ENCODE peak calls at places on chromosomes 11 and 22, in nine cellular contexts. Z is A549, A is left ventricle myocardium inferior, I is fibroblast of the aortic adventitia, K is fibroblast of lung, G is choroid plexus epithelial cell, F is endothelial cell, N is neural crest cell, W is RWPE1. D is an unnamed sample.
A peak's percentile ranks its signal among the peaks of the same experiment; 100 is the strongest.

GRCh38 chr11:65500262-65501004 is 1.6 kb downstream of the MALAT1 start:
- DNase-seq in Z (peak; percentile 69), A (no peak), I (peak; percentile 78), K (peak; percentile 41), G (peak; percentile 65), F (no peak), N (peak; percentile 26), W (no peak), D (no peak)

GRCh38 chr22:29727248-29727551 is 7.4 kb downstream of the CABP7 start:
- DNase-seq in Z (peak; percentile 33), A (peak; percentile 37), I (peak; percentile 35), K (no peak), G (peak; percentile 47), F (peak; percentile 62), N (peak; percentile 51), W (no peak), D (no peak)

GRCh38 chr11:9495780-9496514 is 35.1 kb downstream of the ZNF143 start:
- DNase-seq in Z (no peak), A (no peak), I (no peak), K (no peak), G (no peak), F (no peak), N (no peak), W (no peak), D (no peak)

GRCh38 chr11:76788661-76789442 is 5.7 kb downstream of the TSKU start:
- DNase-seq in Z (no peak), A (no peak), I (no peak), K (no peak), G (no peak), F (no peak), N (no peak), W (peak; percentile 79), D (no peak)

GRCh38 chr11:33869511-33870422 is 22.1 kb downstream of the LMO2 start:
- DNase-seq in Z (peak; percentile 14), A (peak; percentile 47), I (peak; percentile 60), K (peak; percentile 25), G (peak; percentile 28), F (peak; percentile 69), N (peak; percentile 33), W (peak; percentile 14), D (peak; percentile 28)

GRCh38 chr11:65307298-65308229 is 7.1 kb upstream of the CDC42EP2 start:
- DNase-seq in Z (no peak), A (no peak), I (no peak), K (peak; percentile 7), G (no peak), F (no peak), N (no peak), W (no peak), D (no peak)

GRCh38 chr11:120547301-120547700 is 35.8 kb downstream of the GRIK4 start:
- DNase-seq in Z (no peak), A (no peak), I (no peak), K (peak; percentile 30), G (no peak), F (no peak), N (no peak), W (no peak), D (no peak)

GRCh38 chr11:105862736-105863367 is 159.2 kb downstream of the MSANTD4 start:
- DNase-seq in Z (peak; percentile 27), A (no peak), I (peak; percentile 76), K (peak; percentile 39), G (peak; percentile 80), F (no peak), N (no peak), W (peak; percentile 34), D (no peak)

GRCh38 chr11:35641206-35641885 is 21.2 kb upstream of the TRIM44 start:
- DNase-seq in Z (no peak), A (no peak), I (peak; percentile 72), K (peak; percentile 53), G (no peak), F (no peak), N (no peak), W (no peak), D (no peak)

GRCh38 chr11:85898456-85898855 is 43.3 kb downstream of the CCDC83 start:
- DNase-seq in Z (no peak), A (no peak), I (no peak), K (no peak), G (no peak), F (no peak), N (no peak), W (no peak), D (no peak)

GRCh38 chr11:35376613-35377012 is 42.7 kb downstream of the SLC1A2 start:
- DNase-seq in Z (no peak), A (no peak), I (peak; percentile 33), K (peak; percentile 36), G (no peak), F (no peak), N (no peak), W (no peak), D (no peak)

GRCh38 chr11:64759131-64759721 is 548 bp downstream of the PYGM start:
- DNase-seq in Z (no peak), A (no peak), I (no peak), K (no peak), G (no peak), F (no peak), N (no peak), W (no peak), D (no peak)

GRCh38 chr22:37012262-37012904 is 6.9 kb downstream of the TST start:
- DNase-seq in Z (no peak), A (peak; percentile 55), I (no peak), K (no peak), G (no peak), F (no peak), N (no peak), W (no peak), D (no peak)

GRCh38 chr22:20148414-20148813 is 2.4 kb downstream of the CCDC188 start:
- DNase-seq in Z (no peak), A (no peak), I (no peak), K (no peak), G (no peak), F (no peak), N (no peak), W (no peak), D (no peak)

GRCh38 chr22:20015971-20016733 is 471 bp downstream of the ARVCF start:
- DNase-seq in Z (peak; percentile 12), A (no peak), I (no peak), K (no peak), G (no peak), F (peak; percentile 33), N (peak; percentile 31), W (no peak), D (peak; percentile 31)

GRCh38 chr11:134429104-134429503 is 17.1 kb upstream of the B3GAT1 start:
- DNase-seq in Z (no peak), A (no peak), I (no peak), K (no peak), G (no peak), F (no peak), N (no peak), W (no peak), D (no peak)

GRCh38 chr11:134423106-134423505 is 11.1 kb upstream of the B3GAT1 start:
- DNase-seq in Z (no peak), A (no peak), I (no peak), K (no peak), G (no peak), F (no peak), N (no peak), W (no peak), D (no peak)

GRCh38 chr11:134425413-134425812 is 13.4 kb upstream of the B3GAT1 start:
- DNase-seq in Z (no peak), A (no peak), I (no peak), K (no peak), G (no peak), F (no peak), N (no peak), W (no peak), D (no peak)

GRCh38 chr11:134425816-134426536 is 13.9 kb upstream of the B3GAT1 start:
- DNase-seq in Z (no peak), A (no peak), I (no peak), K (no peak), G (no peak), F (no peak), N (no peak), W (no peak), D (no peak)
- TF ChIP-seq CTCF in Z (no peak), A (no peak), I (no peak), K (no peak), G (no peak), F (no peak), N (no peak), W (no peak), D (no peak)

GRCh38 chr22:23775779-23776375 is 3.2 kb downstream of the MMP11 start:
- DNase-seq in Z (peak; percentile 19), A (no peak), I (no peak), K (no peak), G (no peak), F (no peak), N (no peak), W (no peak), D (no peak)
- TF ChIP-seq CTCF in Z (no peak), A (no peak), I (no peak), K (no peak), G (no peak), F (no peak), N (no peak), W (no peak), D (no peak)

DNA sequence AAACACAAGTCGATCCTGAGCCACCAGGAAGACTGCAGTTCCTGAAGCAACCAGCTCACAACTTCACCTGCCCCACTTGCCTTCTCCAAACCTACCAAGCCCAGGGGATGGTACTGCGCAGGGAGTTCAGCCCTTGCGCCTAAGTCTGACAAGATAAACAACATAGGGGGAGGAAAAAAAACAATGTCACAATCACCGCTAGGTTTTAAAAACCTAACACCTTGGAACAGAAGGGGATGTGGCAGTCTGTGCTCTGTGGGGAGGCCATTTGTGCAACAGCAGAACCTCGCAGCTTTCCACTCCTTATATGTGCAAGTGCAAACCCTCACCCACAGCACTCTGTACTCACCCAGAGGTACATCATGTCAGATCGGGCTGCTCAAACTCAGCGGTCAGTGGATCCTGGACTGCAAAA is 134.2 kb downstream of the RBFOX2 start:
- DNase-seq in Z (no peak), A (no peak), I (no peak), K (no peak), G (peak; percentile 57), F (no peak), N (no peak), W (no peak), D (no peak)
- TF ChIP-seq CTCF in Z (no peak), A (peak; percentile 43), I (peak; percentile 2), K (peak; percentile 1), G (no peak), F (no peak), N (no peak), W (no peak), D (no peak)

DNA sequence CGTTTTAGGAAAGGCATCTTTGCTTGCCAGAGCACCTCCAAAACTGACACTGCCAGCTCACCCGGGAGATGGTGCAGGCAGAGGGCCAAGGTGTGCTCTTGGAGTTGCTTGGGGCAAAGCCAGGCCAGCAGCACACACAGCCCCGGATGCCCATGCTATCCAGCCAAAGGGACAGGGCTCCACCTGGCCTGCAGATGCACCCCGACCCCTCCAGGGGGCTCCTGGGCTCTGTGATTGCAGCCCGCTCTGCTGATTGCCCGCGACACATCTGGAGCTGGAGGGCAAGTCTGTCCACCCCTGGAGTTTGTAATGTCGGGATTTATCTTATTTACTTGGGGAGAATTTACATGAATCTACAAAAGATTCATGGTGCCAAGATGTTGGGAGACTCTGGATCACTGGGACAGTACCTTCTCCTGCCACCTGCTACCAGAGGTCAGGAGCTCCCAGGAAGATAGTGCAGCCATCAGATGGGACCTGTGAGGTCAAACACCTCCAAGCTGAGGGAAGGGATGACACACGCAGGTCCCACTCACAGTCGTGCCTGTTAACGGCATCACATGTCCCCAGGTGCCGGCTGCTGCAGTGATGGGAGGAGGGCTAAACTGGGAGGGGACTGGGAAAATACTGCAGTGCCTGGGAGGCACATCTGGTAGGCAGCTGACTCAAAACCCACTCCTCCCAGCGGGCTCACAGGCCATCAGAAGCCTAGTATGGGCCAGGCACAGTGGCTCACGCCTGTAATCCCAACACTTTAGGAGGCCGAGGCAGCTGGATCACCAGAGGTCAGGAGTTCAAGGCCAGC is 17.2 kb downstream of the CBX7 start:
- DNase-seq in Z (peak; percentile 49), A (peak; percentile 56), I (no peak), K (peak; percentile 25), G (peak; percentile 48), F (peak; percentile 88), N (peak; percentile 72), W (no peak), D (peak; percentile 69)
- TF ChIP-seq CTCF in Z (peak; percentile 47), A (peak; percentile 65), I (peak; percentile 56), K (peak; percentile 65), G (peak; percentile 76), F (peak; percentile 71), N (peak; percentile 71), W (peak; percentile 76), D (peak; percentile 81)